ENCODE peak calls at places on chromosomes 5 and 9, in six cellular contexts. L is DMS 273 treated with DMSO at 0.1 percent for 48 hours, I is ecto neural progenitor cell, F is EH, K is AG08395, V is Caco-2. J is an unnamed sample.
A peak's percentile ranks its signal among the peaks of the same experiment; 100 is the strongest.

GRCh38 chr5:115289104-115289503 is 7.3 kb downstream of the CCDC112 start:
- DNase-seq in L (no peak), I (no peak), F (no peak), K (no peak), V (no peak), J (no peak)

GRCh38 chr9:133955821-133956411 is 36.2 kb downstream of the VAV2 start:
- DNase-seq in L (no peak), I (no peak), F (peak; percentile 11), K (peak; percentile 38), V (no peak), J (peak; percentile 2)

GRCh38 chr9:95327239-95327865 is 9.8 kb upstream of the FANCC start:
- DNase-seq in L (no peak), I (no peak), F (no peak), K (no peak), V (no peak), J (no peak)

GRCh38 chr9:119375892-119376291 is 6.7 kb upstream of the BRINP1 start:
- DNase-seq in L (peak; percentile 48), I (peak; percentile 59), F (peak; percentile 12), K (peak; percentile 28), V (peak; percentile 55), J (peak; percentile 39)

GRCh38 chr9:36748322-36748899 is 175.7 kb downstream of the MELK start:
- DNase-seq in L (no peak), I (peak; percentile 81), F (peak; percentile 65), K (peak; percentile 72), V (peak; percentile 61), J (no peak)

GRCh38 chr5:30548580-30549305 is 644.7 kb upstream of the CDH6 start:
- DNase-seq in L (no peak), I (no peak), F (no peak), K (no peak), V (no peak), J (no peak)

GRCh38 chr5:79346420-79346824 is 110.5 kb downstream of the JMY start:
- DNase-seq in L (no peak), I (no peak), F (peak; percentile 84), K (peak; percentile 61), V (no peak), J (no peak)

GRCh38 chr5:165360366-165361142 is 1855.1 kb downstream of the MAT2B start:
- DNase-seq in L (no peak), I (no peak), F (no peak), K (no peak), V (no peak), J (no peak)

GRCh38 chr5:172133359-172134029 is 54.5 kb downstream of the STK10 start:
- DNase-seq in L (no peak), I (no peak), F (peak; percentile 98), K (peak; percentile 97), V (no peak), J (no peak)

GRCh38 chr5:158382473-158382872 is 523.5 kb upstream of the CLINT1 start:
- DNase-seq in L (peak; percentile 5), I (no peak), F (peak; percentile 98), K (peak; percentile 96), V (no peak), J (no peak)

GRCh38 chr5:78964889-78965288 is 20.2 kb downstream of the ARSB start:
- DNase-seq in L (peak; percentile 12), I (no peak), F (peak; percentile 74), K (peak; percentile 53), V (no peak), J (peak; percentile 35)

GRCh38 chr9:72022846-72023245 is 37.6 kb downstream of the C9orf57 start:
- DNase-seq in L (no peak), I (no peak), F (peak; percentile 86), K (peak; percentile 65), V (no peak), J (no peak)

GRCh38 chr5:135188233-135188909 is 154.3 kb upstream of the PITX1 start:
- DNase-seq in L (no peak), I (no peak), F (no peak), K (no peak), V (no peak), J (no peak)

GRCh38 chr5:176769911-176770310 is 40.4 kb upstream of the UNC5A start:
- DNase-seq in L (no peak), I (peak; percentile 16), F (no peak), K (no peak), V (no peak), J (no peak)

GRCh38 chr9:129888085-129888808 is 53.0 kb downstream of the USP20 start:
- DNase-seq in L (no peak), I (no peak), F (no peak), K (no peak), V (no peak), J (no peak)

GRCh38 chr5:91306497-91306896 is 76.6 kb downstream of the ARRDC3 start:
- DNase-seq in L (no peak), I (no peak), F (no peak), K (peak; percentile 10), V (no peak), J (no peak)

J was measured in NCI-H1694.